ENCODE peak calls at places on chromosomes 16 and 17, in six cellular contexts. W, T, V, Y, D and B are unnamed samples.

GRCh38 chr17:36463916-36464764 is 22.3 kb upstream of the ZNHIT3 start:
- DNase-seq in W (peak; percentile 74), T (peak; percentile 81), V (peak; percentile 92), Y (no peak), D (no peak), B (peak; percentile 96)

GRCh38 chr17:82303944-82304808 is 13.2 kb downstream of the CD7 start:
- DNase-seq in W (no peak), T (no peak), V (no peak), Y (peak; percentile 68), D (no peak), B (no peak)

GRCh38 chr17:43917348-43918025 is 10.2 kb upstream of the MPP2 start:
- DNase-seq in W (peak; percentile 22), T (no peak), V (no peak), Y (no peak), D (peak; percentile 30), B (no peak)

GRCh38 chr16:11497329-11497805 is 89.4 kb downstream of the LITAF start:
- DNase-seq in W (peak; percentile 94), T (no peak), V (peak; percentile 87), Y (peak; percentile 94), D (no peak), B (peak; percentile 79)

GRCh38 chr17:22411185-22411784 is 719.0 kb downstream of the KCNJ18 start:
- DNase-seq in W (no peak), T (no peak), V (no peak), Y (no peak), D (no peak), B (no peak)

GRCh38 chr17:58669853-58670252 is 22.0 kb downstream of the TEX14 start:
- DNase-seq in W (no peak), T (no peak), V (no peak), Y (no peak), D (no peak), B (no peak)

GRCh38 chr17:35969558-35970442 is 11.5 kb downstream of the CCL16 start:
- DNase-seq in W (peak; percentile 68), T (peak; percentile 72), V (peak; percentile 81), Y (no peak), D (peak; percentile 38), B (peak; percentile 57)

GRCh38 chr16:46923513-46924295 is 39.5 kb downstream of the GPT2 start:
- DNase-seq in W (no peak), T (no peak), V (no peak), Y (no peak), D (no peak), B (no peak)

GRCh38 chr17:78046923-78047322 is 81.6 kb downstream of the TMC6 start:
- DNase-seq in W (no peak), T (no peak), V (no peak), Y (no peak), D (no peak), B (no peak)

GRCh38 chr17:41334385-41334784 is 16.2 kb downstream of the KRT33A start:
- DNase-seq in W (no peak), T (no peak), V (no peak), Y (no peak), D (no peak), B (no peak)

GRCh38 chr16:86100205-86101134 is 201.5 kb downstream of the IRF8 start:
- DNase-seq in W (no peak), T (no peak), V (no peak), Y (no peak), D (no peak), B (peak; percentile 50)

GRCh38 chr16:53089434-53090270 is 34.9 kb downstream of the CHD9 start:
- DNase-seq in W (no peak), T (peak; percentile 71), V (no peak), Y (no peak), D (no peak), B (no peak)

GRCh38 chr16:69319826-69320730 is 8.9 kb downstream of the VPS4A start:
- DNase-seq in W (no peak), T (no peak), V (no peak), Y (no peak), D (no peak), B (no peak)

GRCh38 chr16:81448154-81449131 is 3.8 kb downstream of the CMIP start:
- DNase-seq in W (peak; percentile 38), T (no peak), V (no peak), Y (no peak), D (no peak), B (no peak)

GRCh38 chr17:16085066-16085699 is 85.6 kb downstream of the TTC19 start:
- DNase-seq in W (no peak), T (no peak), V (peak; percentile 43), Y (no peak), D (no peak), B (peak; percentile 48)

GRCh38 chr17:19372866-19373505 is 5.3 kb upstream of the MAPK7 start:
- DNase-seq in W (no peak), T (no peak), V (no peak), Y (no peak), D (no peak), B (no peak)

GRCh38 chr17:62188713-62189112 is 123.6 kb upstream of the MED13 start:
- DNase-seq in W (peak; percentile 22), T (peak; percentile 20), V (no peak), Y (no peak), D (no peak), B (no peak)

GRCh38 chr16:81873843-81874752 is 95.0 kb downstream of the PLCG2 start:
- DNase-seq in W (peak; percentile 49), T (no peak), V (peak; percentile 70), Y (no peak), D (peak; percentile 14), B (peak; percentile 72)